ENCODE peak calls at places on chromosomes 5 and 9, in six cellular contexts. W, P, A, K, E and F are unnamed samples. For H3K4me1, the result is how much of the 10 kb centered on the place peaks cover.

GRCh38 chr5:43038523-43038989 is 1.6 kb downstream of the ANXA2R start:
- DNase-seq in W (no peak), P (no peak), A (peak), K (no peak), E (peak), F (no peak)

GRCh38 chr5:88235828-88236227 is 32.8 kb downstream of the TMEM161B start:
- DNase-seq in W (no peak), P (no peak), A (no peak), K (no peak), E (no peak), F (no peak)

GRCh38 chr9:129482521-129483466 is 138.1 kb downstream of the C9orf50 start:
- DNase-seq in W (peak), P (peak), A (no peak), K (peak), E (peak), F (peak)

GRCh38 chr5:15500326-15500958 is 462 bp downstream of the FBXL7 start:
- DNase-seq in W (no peak), P (peak), A (no peak), K (peak), E (no peak), F (peak)

GRCh38 chr9:108552459-108553040 is 303.2 kb downstream of the ACTL7B start:
- DNase-seq in W (peak), P (peak), A (no peak), K (no peak), E (no peak), F (no peak)

GRCh38 chr5:155844541-155844940 is 482.4 kb upstream of the SGCD start:
- DNase-seq in W (no peak), P (no peak), A (no peak), K (no peak), E (no peak), F (no peak)

GRCh38 chr5:163105456-163105855 is 331.9 kb upstream of the CCNG1 start:
- DNase-seq in W (no peak), P (no peak), A (no peak), K (no peak), E (no peak), F (no peak)

GRCh38 chr5:168931638-168932345 is 352.6 kb upstream of the PANK3 start:
- DNase-seq in W (no peak), P (no peak), A (no peak), K (no peak), E (no peak), F (peak)

DNA sequence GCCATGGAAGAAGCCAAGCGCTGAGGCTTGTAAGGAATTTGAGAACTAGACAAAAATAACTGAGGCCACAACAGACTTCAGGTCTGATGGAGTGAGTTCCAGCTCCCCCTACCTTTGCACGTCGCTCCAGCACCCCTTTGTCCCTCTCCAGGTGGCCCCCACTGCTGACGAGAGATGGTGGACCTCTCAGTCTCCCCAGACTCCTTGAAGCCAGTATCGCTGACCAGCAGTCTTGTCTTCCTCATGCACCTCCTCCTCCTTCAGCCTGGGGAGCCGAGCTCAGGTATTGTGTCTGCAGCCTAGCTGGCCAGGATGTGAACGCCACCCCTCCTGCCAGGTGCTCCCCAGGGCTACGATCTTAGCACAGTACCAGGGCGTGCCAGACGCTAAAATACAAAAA is 5.2 kb downstream of the BTNL9 start:
- DNase-seq in W (no peak), P (no peak), A (no peak), K (no peak), E (no peak), F (no peak)
- H3K27ac ChIP-seq in W (peak), P (peak), A (no peak), K (peak), E (no peak), F (peak)

DNA sequence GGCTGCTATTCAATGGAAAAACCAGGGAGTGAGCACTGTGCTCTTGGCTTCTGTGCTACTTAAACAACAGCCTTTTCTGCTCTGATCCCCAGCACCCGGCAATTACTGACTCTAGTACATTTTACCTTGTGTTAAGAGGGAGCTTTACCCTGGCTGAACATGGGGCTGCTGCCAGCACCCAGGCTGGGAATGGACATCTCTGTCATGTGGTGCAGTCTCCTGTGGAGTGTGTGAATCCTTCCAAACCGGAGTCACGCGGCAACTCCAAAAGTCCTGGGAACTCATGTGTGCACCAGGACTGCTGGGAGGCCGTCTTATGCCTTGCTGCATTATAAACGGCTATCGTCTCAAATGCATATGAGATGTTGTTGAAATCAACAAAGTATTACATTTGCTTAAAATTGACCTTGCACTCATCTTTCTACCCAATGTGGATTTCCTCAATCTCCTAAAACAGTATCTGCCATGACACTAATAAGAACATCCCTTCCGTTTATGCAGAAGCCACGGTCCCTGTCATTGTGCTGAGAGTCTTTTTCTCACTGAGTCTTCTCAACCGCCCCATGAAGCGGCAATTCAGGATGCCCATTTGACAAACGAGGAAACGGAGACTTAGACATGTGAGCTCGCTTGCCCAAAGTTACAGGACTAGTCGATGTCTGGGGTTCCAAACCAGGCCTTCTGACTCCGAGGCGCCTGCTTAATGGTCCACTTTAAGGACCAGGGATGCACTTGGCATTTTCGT is 884 bp upstream of the GSN start:
- DNase-seq in W (no peak), P (no peak), A (no peak), K (peak), E (no peak), F (peak)
- H3K4me3 ChIP-seq in W (no peak), P (no peak), A (peak), K (peak), E (peak), F (peak)

GRCh38 chr5:159184236-159184635 is 25.1 kb downstream of the RNF145 start:
- DNase-seq in W (no peak), P (no peak), A (no peak), K (no peak), E (no peak), F (no peak)
- H3K4me1 ChIP-seq in W (under half), P (half or more), A (under half), K (half or more), E (under half), F (under half)

DNA sequence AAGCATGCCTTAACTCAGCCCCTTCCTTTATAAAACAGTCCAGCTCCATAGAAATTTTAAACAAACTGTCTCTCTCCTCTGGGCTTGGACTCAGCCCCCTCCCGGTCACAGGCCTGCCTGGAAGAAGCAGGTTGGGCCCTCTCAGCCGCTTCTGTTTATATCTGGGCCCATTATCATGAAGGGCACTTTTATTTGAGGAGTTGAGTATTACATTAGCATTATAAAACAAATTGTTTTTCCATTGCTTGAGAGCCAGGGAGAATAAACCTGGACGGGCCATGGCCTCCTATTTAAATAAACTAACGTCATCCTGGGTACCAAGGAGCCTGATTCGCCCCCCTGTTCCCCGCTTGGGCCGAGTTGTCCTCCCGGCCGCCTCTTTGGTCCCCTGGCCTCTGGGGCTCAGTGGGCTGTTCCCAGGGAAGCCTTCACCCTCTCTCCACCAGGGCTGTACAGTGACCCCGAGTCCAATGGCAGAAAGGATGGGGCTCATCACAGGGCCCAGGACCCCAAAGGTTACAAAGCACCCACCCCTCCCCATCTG is 13.2 kb downstream of the IRX2 start:
- DNase-seq in W (no peak), P (no peak), A (no peak), K (no peak), E (no peak), F (no peak)
- H3K27ac ChIP-seq in W (no peak), P (no peak), A (no peak), K (no peak), E (no peak), F (no peak)

GRCh38 chr9:297104-297794 is 82.6 kb downstream of the DOCK8 start:
- DNase-seq in W (peak), P (peak), A (peak), K (no peak), E (no peak), F (peak)
- H3K4me3 ChIP-seq in W (no peak), P (no peak), A (no peak), K (no peak), E (no peak), F (no peak)

DNA sequence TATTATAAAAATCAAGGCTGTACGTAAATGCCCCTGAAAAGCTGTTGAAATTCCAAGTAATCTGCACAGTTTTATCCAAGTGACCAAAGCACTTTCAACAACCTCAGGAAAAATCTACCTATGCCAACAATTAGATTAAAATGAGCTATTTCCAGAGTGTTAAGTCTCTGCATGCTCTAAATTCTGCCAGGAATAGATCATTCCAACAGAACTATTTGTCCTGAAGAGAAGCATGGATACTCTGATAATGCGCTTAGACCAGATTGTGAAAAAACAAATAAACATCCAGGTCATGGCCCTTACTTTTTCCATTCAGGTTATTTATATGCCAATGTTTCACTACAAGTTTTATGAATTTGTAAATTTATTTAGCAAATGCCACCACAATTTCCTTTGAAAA is 59.1 kb downstream of the PLK2 start:
- DNase-seq in W (no peak), P (no peak), A (no peak), K (no peak), E (no peak), F (no peak)
- H3K4me1 ChIP-seq in W (under half), P (under half), A (under half), K (under half), E (under half), F (under half)

DNA sequence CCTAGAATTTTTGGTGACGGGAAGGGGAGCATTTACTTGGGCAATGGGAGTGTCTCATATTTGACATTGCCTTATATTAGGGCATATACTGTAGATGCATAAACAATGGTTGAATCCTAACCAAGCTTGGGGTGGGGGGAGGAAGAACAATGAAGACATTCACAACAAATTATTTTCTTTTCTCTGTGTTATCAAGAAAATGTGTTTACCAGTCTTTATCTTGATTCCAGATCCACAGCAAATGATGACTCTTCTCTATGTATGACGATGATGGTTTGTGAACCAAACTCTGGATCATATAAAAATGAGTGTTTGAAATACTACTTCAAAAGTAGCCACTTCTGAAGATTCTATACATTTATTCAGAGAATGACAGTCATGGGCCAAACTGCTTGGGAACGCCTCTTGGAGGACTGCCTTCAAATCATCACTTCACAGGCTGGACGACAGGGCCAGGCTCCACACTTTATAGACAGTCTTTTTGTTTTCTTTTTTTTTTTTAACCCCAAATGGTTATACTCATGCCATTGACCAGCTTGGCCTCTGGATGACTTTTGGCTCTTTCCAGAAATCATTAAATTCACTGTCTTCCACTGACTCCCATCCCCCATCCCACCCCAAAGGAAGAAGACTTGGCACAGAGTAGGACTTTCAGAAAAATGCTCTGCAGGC is 123.8 kb upstream of the LIFR start:
- DNase-seq in W (no peak), P (no peak), A (no peak), K (no peak), E (no peak), F (no peak)
- H3K27ac ChIP-seq in W (no peak), P (no peak), A (no peak), K (no peak), E (no peak), F (no peak)

GRCh38 chr5:71663166-71663565 is 55.9 kb upstream of the CARTPT start:
- DNase-seq in W (no peak), P (no peak), A (no peak), K (no peak), E (no peak), F (no peak)

GRCh38 chr5:71663570-71663969 is 55.5 kb upstream of the CARTPT start:
- DNase-seq in W (no peak), P (no peak), A (no peak), K (no peak), E (no peak), F (no peak)

GRCh38 chr5:71653119-71653518 is 66.0 kb upstream of the CARTPT start:
- DNase-seq in W (peak), P (no peak), A (no peak), K (no peak), E (no peak), F (no peak)

GRCh38 chr5:71662381-71662780 is 56.7 kb upstream of the CARTPT start:
- DNase-seq in W (no peak), P (no peak), A (no peak), K (no peak), E (no peak), F (no peak)

GRCh38 chr5:71658916-71659661 is 60.0 kb upstream of the CARTPT start:
- DNase-seq in W (no peak), P (no peak), A (no peak), K (no peak), E (no peak), F (no peak)
- H3K4me3 ChIP-seq in W (no peak), P (no peak), A (no peak), K (no peak), E (no peak), F (no peak)

GRCh38 chr5:178237431-178238312 is 5.1 kb upstream of the PHYKPL start:
- DNase-seq in W (no peak), P (no peak), A (no peak), K (no peak), E (no peak), F (peak)
- H3K4me1 ChIP-seq in W (under half), P (half or more), A (under half), K (half or more), E (half or more), F (under half)